ENCODE peak calls at places on chromosomes 6 and 20, in eight cellular contexts. D, E, C, J, V, S, X and I are unnamed samples.

GRCh38 chr20:41476013-41476441 is 109.4 kb upstream of the EMILIN3 start:
- DNase-seq in D (peak), E (no peak), C (no peak), J (peak), V (no peak), S (peak), X (peak), I (no peak)

GRCh38 chr6:1105833-1106400 is 206.0 kb upstream of the FOXQ1 start:
- DNase-seq in D (no peak), E (no peak), C (no peak), J (peak), V (no peak), S (peak), X (no peak), I (no peak)

GRCh38 chr6:2582268-2582667 is 168.5 kb downstream of the MYLK4 start:
- DNase-seq in D (no peak), E (no peak), C (no peak), J (no peak), V (no peak), S (no peak), X (no peak), I (no peak)

GRCh38 chr6:157975456-157975855 is 6.2 kb upstream of the SYNJ2 start:
- DNase-seq in D (no peak), E (no peak), C (no peak), J (no peak), V (no peak), S (no peak), X (no peak), I (no peak)

GRCh38 chr20:48681201-48681881 is 146.5 kb downstream of the PREX1 start:
- DNase-seq in D (no peak), E (no peak), C (no peak), J (no peak), V (no peak), S (no peak), X (no peak), I (no peak)

GRCh38 chr6:47780510-47781356 is 1.1 kb upstream of the OPN5 start:
- DNase-seq in D (peak), E (peak), C (peak), J (peak), V (peak), S (peak), X (peak), I (peak)

GRCh38 chr6:130453230-130453629 is 87.4 kb downstream of the TMEM200A start:
- DNase-seq in D (peak), E (no peak), C (no peak), J (peak), V (no peak), S (no peak), X (peak), I (no peak)

GRCh38 chr20:38383147-38383546 is 36.9 kb downstream of the LBP start:
- DNase-seq in D (no peak), E (no peak), C (no peak), J (no peak), V (no peak), S (no peak), X (no peak), I (no peak)

GRCh38 chr6:160270347-160270746 is 11.7 kb upstream of the SLC22A2 start:
- DNase-seq in D (no peak), E (no peak), C (no peak), J (no peak), V (no peak), S (no peak), X (no peak), I (no peak)

GRCh38 chr20:38447931-38448675 is 13.0 kb upstream of the SNHG17 start:
- DNase-seq in D (no peak), E (no peak), C (no peak), J (no peak), V (no peak), S (no peak), X (no peak), I (no peak)

GRCh38 chr6:166027761-166028160 is 139.9 kb downstream of the TBXT start:
- DNase-seq in D (no peak), E (no peak), C (no peak), J (peak), V (no peak), S (no peak), X (no peak), I (no peak)

GRCh38 chr6:141265748-141266647 is 866.7 kb upstream of the GJE1 start:
- DNase-seq in D (no peak), E (no peak), C (no peak), J (no peak), V (no peak), S (peak), X (peak), I (no peak)

GRCh38 chr6:166540631-166541331 is 45.7 kb downstream of the RAMACL start:
- DNase-seq in D (no peak), E (no peak), C (no peak), J (peak), V (no peak), S (no peak), X (no peak), I (no peak)

GRCh38 chr20:63532449-63532971 is 4.7 kb downstream of the PTK6 start:
- DNase-seq in D (no peak), E (no peak), C (no peak), J (no peak), V (no peak), S (no peak), X (no peak), I (no peak)

GRCh38 chr20:42261766-42262165 is 643.6 kb upstream of the CHD6 start:
- DNase-seq in D (no peak), E (no peak), C (no peak), J (no peak), V (no peak), S (no peak), X (no peak), I (no peak)

GRCh38 chr6:166420351-166420750 is 37.6 kb upstream of the MPC1 start:
- DNase-seq in D (peak), E (peak), C (no peak), J (peak), V (no peak), S (peak), X (peak), I (no peak)

GRCh38 chr6:79949235-79949634 is 1.9 kb upstream of the ELOVL4 start:
- DNase-seq in D (peak), E (peak), C (peak), J (peak), V (peak), S (peak), X (peak), I (peak)

GRCh38 chr6:142853244-142854180 is 91.5 kb downstream of the HIVEP2 start:
- DNase-seq in D (no peak), E (no peak), C (no peak), J (peak), V (no peak), S (no peak), X (peak), I (no peak)

GRCh38 chr6:82555801-82556200 is 192.2 kb downstream of the TPBG start:
- DNase-seq in D (no peak), E (no peak), C (no peak), J (peak), V (no peak), S (peak), X (peak), I (no peak)

GRCh38 chr6:21514288-21514687 is 79.3 kb upstream of the SOX4 start:
- DNase-seq in D (no peak), E (no peak), C (no peak), J (no peak), V (no peak), S (no peak), X (no peak), I (no peak)

GRCh38 chr6:118584906-118585305 is 36.8 kb downstream of the PLN start:
- DNase-seq in D (no peak), E (no peak), C (no peak), J (no peak), V (no peak), S (no peak), X (no peak), I (no peak)

GRCh38 chr6:90399970-90400369 is 103.3 kb upstream of the BACH2 start:
- DNase-seq in D (no peak), E (no peak), C (no peak), J (no peak), V (no peak), S (no peak), X (no peak), I (no peak)

GRCh38 chr6:29376003-29376402 is 912 bp upstream of the OR12D3 start:
- DNase-seq in D (peak), E (peak), C (peak), J (no peak), V (no peak), S (no peak), X (peak), I (no peak)

GRCh38 chr6:151054304-151054703 is 185.5 kb upstream of the AKAP12 start:
- DNase-seq in D (no peak), E (no peak), C (no peak), J (peak), V (no peak), S (peak), X (no peak), I (no peak)

GRCh38 chr20:35318502-35319157 is 26.4 kb upstream of the FAM83C start:
- DNase-seq in D (peak), E (peak), C (peak), J (peak), V (no peak), S (peak), X (peak), I (no peak)

GRCh38 chr6:30325150-30325872 is 1.4 kb upstream of the TRIM39 start:
- DNase-seq in D (peak), E (peak), C (no peak), J (peak), V (no peak), S (peak), X (peak), I (peak)

GRCh38 chr6:162711376-162711775 is 16.2 kb downstream of the PRKN start:
- DNase-seq in D (no peak), E (no peak), C (no peak), J (no peak), V (no peak), S (no peak), X (no peak), I (no peak)

GRCh38 chr6:53833147-53833546 is 38.3 kb downstream of the LRRC1 start:
- DNase-seq in D (no peak), E (no peak), C (no peak), J (no peak), V (no peak), S (no peak), X (no peak), I (no peak)

GRCh38 chr6:89690944-89691324 is 52.4 kb upstream of the LYRM2 start:
- DNase-seq in D (no peak), E (no peak), C (no peak), J (no peak), V (no peak), S (no peak), X (no peak), I (no peak)

GRCh38 chr6:12749531-12750379 is 33.2 kb downstream of the PHACTR1 start:
- DNase-seq in D (no peak), E (no peak), C (no peak), J (no peak), V (peak), S (no peak), X (no peak), I (no peak)

GRCh38 chr6:12750416-12750815 is 33.8 kb downstream of the PHACTR1 start:
- DNase-seq in D (no peak), E (no peak), C (no peak), J (no peak), V (no peak), S (no peak), X (no peak), I (no peak)

GRCh38 chr6:12748815-12749521 is 32.4 kb downstream of the PHACTR1 start:
- DNase-seq in D (no peak), E (no peak), C (no peak), J (no peak), V (peak), S (no peak), X (no peak), I (no peak)

GRCh38 chr6:12753034-12753433 is 36.5 kb downstream of the PHACTR1 start:
- DNase-seq in D (no peak), E (no peak), C (no peak), J (no peak), V (no peak), S (no peak), X (no peak), I (no peak)

DNA sequence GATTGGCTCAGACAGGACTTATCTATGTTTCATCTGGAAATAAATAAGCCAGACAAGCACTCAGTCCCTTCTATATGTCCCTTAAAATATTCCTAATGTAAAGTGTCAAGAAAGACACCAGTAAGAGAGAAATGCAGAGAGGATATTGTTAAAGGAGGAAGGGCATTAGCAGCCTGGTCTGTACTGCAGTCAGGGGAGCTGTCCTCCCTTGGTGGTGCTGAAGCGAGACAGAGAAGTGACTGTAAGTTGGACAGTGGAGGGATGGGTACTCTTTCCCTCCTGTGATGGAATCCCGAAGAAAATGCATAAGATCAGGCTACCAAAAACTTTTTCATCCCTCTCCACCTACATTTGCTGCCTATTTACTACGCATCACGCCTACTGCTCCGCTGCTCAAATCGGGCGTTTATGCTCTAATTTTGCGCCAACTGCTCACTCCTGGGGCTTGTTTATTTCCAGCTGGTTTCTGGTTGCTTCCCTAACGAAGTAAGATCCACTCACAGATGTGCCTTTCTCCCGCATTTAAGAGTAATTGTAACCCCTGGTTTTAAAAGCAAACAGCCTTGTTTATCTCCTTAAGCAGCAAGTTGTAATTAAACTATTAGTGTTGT is 35.2 kb downstream of the PHACTR1 start:
- DNase-seq in D (peak), E (peak), C (no peak), J (peak), V (peak), S (peak), X (peak), I (peak)
- H3K4me3 ChIP-seq in D (no peak), E (no peak), C (no peak), J (no peak), V (no peak), S (no peak), X (no peak), I (no peak)

DNA sequence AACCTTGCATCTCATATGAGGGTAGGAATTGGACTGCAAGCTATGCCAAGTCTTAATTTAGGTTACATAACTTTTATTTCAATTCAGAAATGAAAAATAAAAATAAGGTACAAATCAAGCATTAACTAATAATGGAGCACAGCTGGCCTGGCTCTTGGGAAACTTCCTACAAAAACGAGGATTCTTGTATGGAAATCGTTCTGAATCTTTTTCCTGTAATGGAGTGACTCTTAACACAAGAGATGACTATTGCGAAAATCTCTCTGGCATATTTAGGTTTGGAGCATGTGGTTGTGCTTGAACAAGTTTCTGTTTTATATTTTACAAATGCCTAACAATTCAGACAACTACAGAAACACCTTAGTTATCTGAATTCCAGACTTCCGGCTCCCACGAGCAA is 34.0 kb upstream of the PI16 start:
- DNase-seq in D (no peak), E (no peak), C (no peak), J (peak), V (no peak), S (peak), X (no peak), I (no peak)
- H3K4me2 ChIP-seq in D (no peak), E (no peak), C (no peak), J (no peak), V (no peak), S (no peak), X (peak), I (no peak)

GRCh38 chr6:27177454-27178000 is 70.0 kb upstream of the PRSS16 start:
- DNase-seq in D (peak), E (peak), C (peak), J (peak), V (peak), S (peak), X (peak), I (peak)
- TF ChIP-seq CTCF in D (no peak), E (peak), C (peak), J (peak), V (peak), S (peak), X (peak), I (peak)

GRCh38 chr6:33114428-33114827 is 38.6 kb downstream of the HLA-DPB1 start:
- DNase-seq in D (no peak), E (no peak), C (no peak), J (no peak), V (no peak), S (no peak), X (no peak), I (no peak)

GRCh38 chr6:33117826-33118277 is 42.1 kb downstream of the HLA-DPB1 start:
- DNase-seq in D (no peak), E (no peak), C (no peak), J (no peak), V (peak), S (no peak), X (no peak), I (no peak)

GRCh38 chr6:33118525-33119123 is 42.8 kb downstream of the HLA-DPB1 start:
- DNase-seq in D (peak), E (peak), C (peak), J (peak), V (peak), S (peak), X (peak), I (no peak)

GRCh38 chr6:33116417-33116816 is 40.6 kb downstream of the HLA-DPB1 start:
- DNase-seq in D (no peak), E (no peak), C (no peak), J (no peak), V (peak), S (no peak), X (no peak), I (no peak)

GRCh38 chr6:33116881-33117711 is 41.3 kb downstream of the HLA-DPB1 start:
- DNase-seq in D (no peak), E (peak), C (no peak), J (no peak), V (peak), S (no peak), X (no peak), I (no peak)
- H3K4me3 ChIP-seq in D (no peak), E (peak), C (no peak), J (no peak), V (peak), S (no peak), X (no peak), I (no peak)